ENCODE peak calls at places on chromosomes 1 and 21, in ten cellular contexts. V is lung, N is psoas muscle, R is A549, L is keratinocyte, A is mammary epithelial cell, M is IMR-90, G is pancreas, P is fibroblast of lung, F is prostate gland. K is an unnamed sample.

GRCh38 chr1:208942394-208942793 is 641.1 kb upstream of the CAMK1G start:
- DNase-seq in G (no peak), R (no peak), P (no peak), N (no peak), M (no peak), V (no peak), F (no peak), A (peak; percentile 38), L (no peak), K (no peak)

GRCh38 chr1:205324781-205325180 is 3.2 kb upstream of the NUAK2 start:
- DNase-seq in P (no peak), G (no peak), L (no peak), R (peak; percentile 70), A (no peak), M (peak; percentile 77), F (no peak), V (no peak), N (no peak), K (no peak)

GRCh38 chr1:26237230-26237966 is 3.4 kb downstream of the CEP85 start:
- DNase-seq in N (no peak), P (peak; percentile 37), M (peak; percentile 33), G (no peak), A (peak; percentile 26), V (no peak), F (no peak), L (no peak), R (peak; percentile 37), K (no peak)

GRCh38 chr1:59393211-59394180 is 96.6 kb downstream of the FGGY start:
- DNase-seq in A (no peak), P (peak; percentile 97), M (peak; percentile 91), R (no peak), V (peak; percentile 48), L (no peak), G (no peak), F (peak; percentile 64), N (peak; percentile 77), K (peak; percentile 88)

GRCh38 chr1:53060580-53060979 is 1.4 kb upstream of the PODN start:
- DNase-seq in N (peak; percentile 30), L (no peak), F (no peak), V (no peak), G (no peak), P (peak; percentile 37), A (no peak), M (peak; percentile 81), R (no peak), K (peak; percentile 69)

GRCh38 chr1:27405074-27405473 is 12.7 kb downstream of the GPR3 start:
- DNase-seq in N (peak; percentile 55), F (no peak), V (no peak), A (peak; percentile 54), G (no peak), L (peak; percentile 58), R (no peak), M (peak; percentile 30), P (peak; percentile 76), K (no peak)

GRCh38 chr1:47724427-47724999 is 272.7 kb downstream of the TRABD2B start:
- DNase-seq in G (no peak), A (no peak), R (no peak), N (no peak), V (no peak), L (no peak), F (no peak), M (no peak), P (no peak), K (no peak)

GRCh38 chr1:169081503-169082123 is 24.9 kb upstream of the ATP1B1 start:
- DNase-seq in F (no peak), A (no peak), G (no peak), R (no peak), V (no peak), P (no peak), M (no peak), L (no peak), N (no peak), K (no peak)

GRCh38 chr21:40623550-40623949 is 223.4 kb downstream of the DSCAM start:
- DNase-seq in A (no peak), V (no peak), R (no peak), M (no peak), F (no peak), N (no peak), G (no peak), L (no peak), P (no peak), K (no peak)

GRCh38 chr1:83102630-83103071 is 896.3 kb downstream of the TTLL7 start:
- DNase-seq in G (no peak), L (no peak), P (peak; percentile 91), F (no peak), M (peak; percentile 19), R (no peak), V (no peak), N (no peak), A (no peak), K (no peak)

GRCh38 chr1:172466795-172467407 is 23.0 kb upstream of the PIGC start:
- DNase-seq in G (no peak), R (peak; percentile 45), M (no peak), F (no peak), P (no peak), L (no peak), V (no peak), A (peak; percentile 74), N (no peak), K (no peak)

GRCh38 chr1:50175711-50176562 is 67.2 kb downstream of the ELAVL4 start:
- DNase-seq in V (no peak), M (no peak), L (no peak), R (no peak), G (no peak), N (no peak), P (no peak), A (no peak), F (no peak), K (no peak)

GRCh38 chr1:243495442-243496172 is 239.8 kb downstream of the SDCCAG8 start:
- DNase-seq in N (no peak), G (no peak), R (no peak), V (no peak), A (no peak), P (peak; percentile 81), L (no peak), F (no peak), M (peak; percentile 74), K (no peak)

GRCh38 chr1:211613108-211613947 is 34.4 kb upstream of the SLC30A1 start:
- DNase-seq in V (peak; percentile 68), F (peak; percentile 50), N (peak; percentile 86), G (no peak), R (peak; percentile 79), A (peak; percentile 90), L (no peak), M (peak; percentile 94), P (peak; percentile 96), K (peak; percentile 95)

GRCh38 chr1:24186031-24186710 is 918 bp downstream of the IFNLR1 start:
- DNase-seq in L (no peak), N (no peak), G (no peak), A (no peak), M (no peak), V (no peak), P (no peak), R (no peak), F (peak; percentile 33), K (no peak)
- H3K4me1 ChIP-seq in L (peaks cover 36% of the 10 kb centered on the region), N (peaks cover 7% of the 10 kb centered on the region), G (peaks cover 12% of the 10 kb centered on the region), A (peaks cover 32% of the 10 kb centered on the region), M (peaks cover 2% of the 10 kb centered on the region), V (no peaks in the 10 kb centered on the region), P (no peaks in the 10 kb centered on the region), R (peaks cover 16% of the 10 kb centered on the region), F (no peaks in the 10 kb centered on the region), K (no peaks in the 10 kb centered on the region)

DNA sequence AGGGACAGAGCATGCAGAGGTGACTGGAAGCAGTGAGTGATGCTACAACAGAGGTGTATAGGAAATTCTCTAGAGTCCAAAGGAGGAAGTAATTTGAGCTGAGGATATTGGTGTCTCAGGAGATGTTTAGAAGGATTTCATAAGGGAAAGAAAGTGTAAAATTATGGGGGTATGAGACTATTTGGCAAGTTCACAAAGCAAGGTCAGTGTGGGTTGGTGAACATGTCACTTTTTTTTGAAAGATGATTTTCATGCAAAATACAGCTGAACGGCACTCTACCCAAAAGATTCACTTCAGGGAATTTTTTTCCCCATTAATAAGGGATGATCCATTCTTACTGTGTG is 24.1 kb downstream of the HMGCS2 start:
- DNase-seq in V (no peak), A (no peak), N (no peak), F (no peak), M (no peak), G (no peak), R (no peak), L (no peak), P (no peak), K (no peak)
- H3K27ac ChIP-seq in V (no peak overlapping the region), A (no peak overlapping the region), N (no peak overlapping the region), F (no peak overlapping the region), M (no peak overlapping the region), G (no peak overlapping the region), R (no peak overlapping the region), L (no peak overlapping the region), P (no peak overlapping the region), K (no peak overlapping the region)

DNA sequence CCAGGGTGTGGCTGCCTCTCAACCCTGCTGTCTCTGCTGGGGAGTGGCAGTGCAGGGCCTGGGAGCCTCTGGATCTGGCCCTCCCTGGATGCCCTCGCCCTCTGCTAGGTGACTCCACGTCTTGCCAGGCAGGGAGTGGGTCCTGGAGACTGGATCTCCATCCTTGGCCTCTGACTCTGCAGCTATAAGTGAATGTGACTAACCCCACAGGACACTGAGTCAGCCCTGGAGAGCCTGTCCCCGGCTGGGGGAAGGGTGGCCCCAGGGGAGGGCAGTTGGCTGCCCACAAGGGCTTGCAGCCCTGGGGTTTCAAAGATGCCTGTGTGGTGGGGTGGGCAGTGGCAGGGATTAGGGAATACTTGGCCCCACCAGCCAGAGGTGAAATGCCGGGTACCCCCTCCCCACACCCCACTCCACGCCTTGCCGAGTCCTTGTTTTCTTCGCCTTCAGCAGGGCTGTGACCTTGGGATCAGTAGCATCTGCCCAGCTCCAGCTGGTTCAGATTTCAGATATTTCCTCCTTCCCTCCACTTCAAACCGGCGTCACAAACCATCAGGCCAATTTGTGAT is 1.9 kb upstream of the MYBPH start:
- DNase-seq in A (peak; percentile 32), R (peak; percentile 29), P (no peak), M (peak; percentile 44), L (no peak), N (peak; percentile 69), V (no peak), F (no peak), G (peak; percentile 42), K (no peak)
- H3K4me1 ChIP-seq in A (peaks cover 6% of the 10 kb centered on the region), R (peaks cover 32% of the 10 kb centered on the region), P (peaks cover 25% of the 10 kb centered on the region), M (peaks cover 22% of the 10 kb centered on the region), L (no peaks in the 10 kb centered on the region), N (peaks cover 56% of the 10 kb centered on the region), V (no peaks in the 10 kb centered on the region), F (no peaks in the 10 kb centered on the region), G (no peaks in the 10 kb centered on the region), K (no peaks in the 10 kb centered on the region)

GRCh38 chr1:77625250-77625649 is 57.2 kb downstream of the ZZZ3 start:
- DNase-seq in G (no peak), M (no peak), V (no peak), R (no peak), L (no peak), N (no peak), P (no peak), F (no peak), A (no peak), K (no peak)

GRCh38 chr1:77620273-77620672 is 62.2 kb downstream of the ZZZ3 start:
- DNase-seq in A (no peak), N (no peak), L (no peak), G (no peak), R (no peak), M (no peak), V (no peak), F (no peak), P (no peak), K (no peak)

GRCh38 chr1:77627965-77628570 is 54.4 kb downstream of the ZZZ3 start:
- DNase-seq in L (no peak), F (no peak), G (no peak), M (no peak), A (no peak), P (no peak), R (no peak), V (no peak), N (no peak), K (no peak)

GRCh38 chr1:77624102-77624501 is 58.4 kb downstream of the ZZZ3 start:
- DNase-seq in G (no peak), V (no peak), P (no peak), N (no peak), M (no peak), R (no peak), L (no peak), F (no peak), A (no peak), K (no peak)
- H3K27ac ChIP-seq in G (no peak overlapping the region), V (no peak overlapping the region), P (no peak overlapping the region), N (no peak overlapping the region), M (no peak overlapping the region), R (no peak overlapping the region), L (no peak overlapping the region), F (no peak overlapping the region), A (no peak overlapping the region), K (no peak overlapping the region)